ENCODE peak calls at places on chromosomes 13 and 19, in four cellular contexts. One of them, this sample, is unnamed.
A peak's percentile ranks its signal among the peaks of the same experiment; 100 is the strongest.

GRCh38 chr19:18479964-18480723 is 41.7 kb downstream of the ELL start:
- DNase-seq in astrocyte of the spinal cord: no peak
- DNase-seq in cardiac muscle cell: no peak
- DNase-seq in neural crest cell: no peak
- DNase-seq in this sample: no peak

GRCh38 chr19:27741236-27741635 is 1471.7 kb downstream of the UQCRFS1 start:
- DNase-seq in neural crest cell: no peak
- DNase-seq in astrocyte of the spinal cord: no peak
- DNase-seq in cardiac muscle cell: no peak
- DNase-seq in this sample: no peak

GRCh38 chr13:21232196-21232595 is 55.7 kb downstream of the MRPL57 start:
- DNase-seq in cardiac muscle cell: no peak
- DNase-seq in astrocyte of the spinal cord: no peak
- DNase-seq in neural crest cell: no peak
- DNase-seq in this sample: no peak

GRCh38 chr19:10648360-10648759 is 5.8 kb upstream of the ILF3 start:
- DNase-seq in neural crest cell: no peak
- DNase-seq in astrocyte of the spinal cord: no peak
- DNase-seq in cardiac muscle cell: no peak
- DNase-seq in this sample: no peak

GRCh38 chr13:106369091-106369490 is 166.4 kb downstream of the EFNB2 start:
- DNase-seq in cardiac muscle cell: no peak
- DNase-seq in neural crest cell: no peak
- DNase-seq in astrocyte of the spinal cord: peak; percentile 46
- DNase-seq in this sample: no peak

GRCh38 chr19:14494910-14495677 is 833 bp downstream of the GIPC1 start:
- DNase-seq in astrocyte of the spinal cord: no peak
- DNase-seq in cardiac muscle cell: no peak
- DNase-seq in neural crest cell: no peak
- DNase-seq in this sample: no peak

GRCh38 chr19:3665681-3666544 is 34.4 kb downstream of the PIP5K1C start:
- DNase-seq in cardiac muscle cell: peak; percentile 53
- DNase-seq in neural crest cell: peak; percentile 78
- DNase-seq in astrocyte of the spinal cord: no peak
- DNase-seq in this sample: peak; percentile 87

GRCh38 chr13:113915012-113915763 is 51.3 kb upstream of the GAS6 start:
- DNase-seq in astrocyte of the spinal cord: no peak
- DNase-seq in cardiac muscle cell: no peak
- DNase-seq in neural crest cell: no peak
- DNase-seq in this sample: no peak

GRCh38 chr19:42343344-42344110 is 18.1 kb downstream of the MEGF8 start:
- DNase-seq in astrocyte of the spinal cord: no peak
- DNase-seq in neural crest cell: no peak
- DNase-seq in cardiac muscle cell: no peak
- DNase-seq in this sample: peak; percentile 26

GRCh38 chr13:26037302-26037701 is 14.5 kb downstream of the SHISA2 start:
- DNase-seq in astrocyte of the spinal cord: no peak
- DNase-seq in cardiac muscle cell: no peak
- DNase-seq in neural crest cell: peak; percentile 43
- DNase-seq in this sample: no peak

GRCh38 chr13:112962911-112963625 is 5.9 kb upstream of the MCF2L start:
- DNase-seq in astrocyte of the spinal cord: no peak
- DNase-seq in neural crest cell: no peak
- DNase-seq in cardiac muscle cell: no peak
- DNase-seq in this sample: no peak

GRCh38 chr13:30725331-30726085 is 9.8 kb upstream of the ALOX5AP start:
- DNase-seq in astrocyte of the spinal cord: peak; percentile 41
- DNase-seq in neural crest cell: no peak
- DNase-seq in cardiac muscle cell: no peak
- DNase-seq in this sample: no peak

GRCh38 chr13:66365101-66365500 is 865.0 kb downstream of the PCDH9 start:
- DNase-seq in cardiac muscle cell: no peak
- DNase-seq in neural crest cell: no peak
- DNase-seq in astrocyte of the spinal cord: no peak
- DNase-seq in this sample: no peak

GRCh38 chr19:12939292-12939606 is 840 bp downstream of the CALR start:
- DNase-seq in astrocyte of the spinal cord: no peak
- DNase-seq in neural crest cell: no peak
- DNase-seq in cardiac muscle cell: no peak
- DNase-seq in this sample: no peak

GRCh38 chr19:2623743-2624142 is 78.8 kb downstream of the GNG7 start:
- DNase-seq in cardiac muscle cell: no peak
- DNase-seq in neural crest cell: no peak
- DNase-seq in astrocyte of the spinal cord: no peak
- DNase-seq in this sample: no peak
- TF ChIP-seq CTCF in cardiac muscle cell: no peak
- TF ChIP-seq CTCF in neural crest cell: no peak
- TF ChIP-seq CTCF in astrocyte of the spinal cord: no peak
- TF ChIP-seq CTCF in this sample: no peak

DNA sequence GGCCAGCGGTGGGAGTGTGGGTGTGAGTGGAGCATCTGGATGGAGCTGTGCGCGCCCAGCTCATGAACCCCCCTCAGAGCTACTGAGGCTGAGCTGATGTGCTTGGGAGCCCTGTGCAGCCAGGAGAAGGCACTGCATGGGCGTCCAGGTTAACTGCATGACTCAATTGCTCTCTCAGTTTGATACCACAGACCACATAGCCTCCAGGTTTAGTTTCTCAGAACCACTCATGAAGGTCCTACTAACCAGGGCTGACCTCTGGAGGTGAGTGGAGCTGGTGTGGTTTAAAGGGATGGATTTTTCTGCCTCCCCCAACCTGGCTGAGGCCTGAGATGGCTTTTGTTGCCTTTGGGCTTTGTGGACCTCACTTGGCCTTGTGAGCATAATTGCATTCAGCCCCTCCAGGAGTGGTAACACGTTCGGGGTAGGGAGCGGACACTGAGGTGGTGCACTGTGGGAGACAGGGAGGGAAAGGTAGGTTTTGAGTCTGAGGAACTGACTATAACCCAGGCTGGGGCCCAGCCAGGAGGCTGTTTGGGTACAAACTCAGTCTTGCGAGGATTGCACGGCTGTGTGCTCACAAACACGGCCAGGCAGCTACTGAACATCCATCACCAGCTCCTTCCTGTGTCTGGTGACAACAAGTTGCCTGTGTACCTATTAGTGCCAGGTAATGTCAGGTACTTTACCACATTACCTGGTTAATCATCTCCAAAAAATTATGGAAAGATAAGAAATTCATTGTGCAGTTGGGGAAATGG is 97.5 kb downstream of the RGCC start:
- DNase-seq in neural crest cell: no peak
- DNase-seq in cardiac muscle cell: no peak
- DNase-seq in astrocyte of the spinal cord: no peak
- DNase-seq in this sample: no peak
- TF ChIP-seq CTCF in neural crest cell: no peak
- TF ChIP-seq CTCF in cardiac muscle cell: no peak
- TF ChIP-seq CTCF in astrocyte of the spinal cord: no peak
- TF ChIP-seq CTCF in this sample: no peak

DNA sequence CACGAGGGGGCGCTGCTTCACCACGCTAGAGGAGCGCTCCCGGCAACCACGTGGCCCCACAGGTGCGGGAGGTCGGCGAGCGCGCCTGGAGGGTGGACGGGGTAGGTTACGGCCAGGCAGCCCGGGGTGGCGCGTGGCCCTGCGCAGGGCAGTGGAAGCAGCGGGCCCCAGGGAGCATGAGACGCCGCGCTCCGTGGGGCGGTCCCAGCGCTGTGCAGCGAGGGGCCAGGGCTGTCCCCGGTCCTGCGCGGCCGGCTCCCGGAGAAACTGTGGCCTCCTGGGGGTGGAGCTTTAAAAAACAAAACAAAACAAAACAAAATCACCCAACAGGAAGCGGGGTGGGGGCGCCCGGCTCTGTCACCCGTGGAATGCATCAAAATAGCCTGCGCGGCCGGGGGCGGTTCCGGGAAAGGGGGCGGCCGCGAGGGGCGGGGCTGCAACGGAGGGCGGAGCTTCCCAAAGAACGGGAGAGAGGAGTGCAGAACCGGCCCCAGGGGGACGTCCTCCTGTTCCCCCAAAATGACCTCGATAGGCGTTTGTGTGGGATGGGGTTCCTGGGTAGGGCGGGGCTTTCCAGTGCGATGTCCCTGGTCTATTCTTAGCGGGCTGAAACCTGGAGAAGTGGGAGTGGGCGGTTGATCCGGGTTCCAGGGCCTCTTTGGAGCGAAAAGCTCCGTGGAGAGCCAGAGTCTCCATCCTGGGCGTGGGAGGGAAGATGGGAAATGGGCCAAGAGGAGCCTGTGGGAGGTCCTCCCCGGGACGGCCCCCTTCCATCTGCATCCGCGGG is 27.3 kb downstream of the NUMBL start:
- DNase-seq in astrocyte of the spinal cord: peak; percentile 84
- DNase-seq in cardiac muscle cell: peak; percentile 94
- DNase-seq in neural crest cell: peak; percentile 96
- DNase-seq in this sample: peak; percentile 97
- TF ChIP-seq CTCF in astrocyte of the spinal cord: peak; percentile 90
- TF ChIP-seq CTCF in cardiac muscle cell: peak; percentile 85
- TF ChIP-seq CTCF in neural crest cell: peak; percentile 98
- TF ChIP-seq CTCF in this sample: peak; percentile 42

GRCh38 chr13:20190481-20191310 is 2.0 kb downstream of the GJB2 start:
- DNase-seq in cardiac muscle cell: no peak
- DNase-seq in neural crest cell: no peak
- DNase-seq in astrocyte of the spinal cord: peak; percentile 70
- DNase-seq in this sample: no peak

GRCh38 chr13:20191902-20192469 is 752 bp downstream of the GJB2 start:
- DNase-seq in astrocyte of the spinal cord: peak; percentile 11
- DNase-seq in neural crest cell: no peak
- DNase-seq in cardiac muscle cell: no peak
- DNase-seq in this sample: peak; percentile 23

GRCh38 chr13:20191311-20191901 is 1.3 kb downstream of the GJB2 start:
- DNase-seq in neural crest cell: no peak
- DNase-seq in cardiac muscle cell: no peak
- DNase-seq in astrocyte of the spinal cord: no peak
- DNase-seq in this sample: no peak

GRCh38 chr13:20186771-20187170 is 6.0 kb downstream of the GJB2 start:
- DNase-seq in astrocyte of the spinal cord: no peak
- DNase-seq in cardiac muscle cell: no peak
- DNase-seq in neural crest cell: no peak
- DNase-seq in this sample: no peak

DNA sequence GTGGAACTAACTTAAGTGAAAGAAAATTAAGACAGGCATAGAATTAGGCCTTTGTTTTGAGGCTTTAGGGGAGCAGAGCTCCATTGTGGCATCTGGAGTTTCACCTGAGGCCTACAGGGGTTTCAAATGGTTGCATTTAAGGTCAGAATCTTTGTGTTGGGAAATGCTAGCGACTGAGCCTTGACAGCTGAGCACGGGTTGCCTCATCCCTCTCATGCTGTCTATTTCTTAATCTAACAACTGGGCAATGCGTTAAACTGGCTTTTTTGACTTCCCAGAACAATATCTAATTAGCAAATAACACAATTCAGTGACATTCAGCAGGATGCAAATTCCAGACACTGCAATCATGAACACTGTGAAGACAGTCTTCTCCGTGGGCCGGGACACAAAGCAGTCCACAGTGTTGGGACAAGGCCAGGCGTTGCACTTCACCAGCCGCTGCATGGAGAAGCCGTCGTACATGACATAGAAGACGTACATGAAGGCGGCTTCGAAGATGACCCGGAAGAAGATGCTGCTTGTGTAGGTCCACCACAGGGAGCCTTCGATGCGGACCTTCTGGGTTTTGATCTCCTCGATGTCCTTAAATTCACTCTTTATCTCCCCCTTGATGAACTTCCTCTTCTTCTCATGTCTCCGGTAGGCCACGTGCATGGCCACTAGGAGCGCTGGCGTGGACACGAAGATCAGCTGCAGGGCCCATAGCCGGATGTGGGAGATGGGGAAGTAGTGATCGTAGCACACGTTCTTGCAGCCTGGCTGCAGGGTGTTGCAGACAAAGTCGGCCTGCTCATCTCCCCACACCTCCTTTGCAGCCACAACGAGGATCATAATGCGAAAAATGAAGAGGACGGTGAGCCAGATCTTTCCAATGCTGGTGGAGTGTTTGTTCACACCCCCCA is 3.8 kb downstream of the GJB2 start:
- DNase-seq in cardiac muscle cell: no peak
- DNase-seq in astrocyte of the spinal cord: no peak
- DNase-seq in neural crest cell: no peak
- DNase-seq in this sample: no peak
- TF ChIP-seq CTCF in cardiac muscle cell: no peak
- TF ChIP-seq CTCF in astrocyte of the spinal cord: peak; percentile 7
- TF ChIP-seq CTCF in neural crest cell: peak; percentile 23
- TF ChIP-seq CTCF in this sample: peak; percentile 9

GRCh38 chr19:32748497-32748896 is 28.9 kb downstream of the TDRD12 start:
- DNase-seq in neural crest cell: no peak
- DNase-seq in astrocyte of the spinal cord: no peak
- DNase-seq in cardiac muscle cell: no peak
- DNase-seq in this sample: no peak
- TF ChIP-seq CTCF in neural crest cell: no peak
- TF ChIP-seq CTCF in astrocyte of the spinal cord: peak; percentile 3
- TF ChIP-seq CTCF in cardiac muscle cell: peak; percentile 2
- TF ChIP-seq CTCF in this sample: peak; percentile 29

DNA sequence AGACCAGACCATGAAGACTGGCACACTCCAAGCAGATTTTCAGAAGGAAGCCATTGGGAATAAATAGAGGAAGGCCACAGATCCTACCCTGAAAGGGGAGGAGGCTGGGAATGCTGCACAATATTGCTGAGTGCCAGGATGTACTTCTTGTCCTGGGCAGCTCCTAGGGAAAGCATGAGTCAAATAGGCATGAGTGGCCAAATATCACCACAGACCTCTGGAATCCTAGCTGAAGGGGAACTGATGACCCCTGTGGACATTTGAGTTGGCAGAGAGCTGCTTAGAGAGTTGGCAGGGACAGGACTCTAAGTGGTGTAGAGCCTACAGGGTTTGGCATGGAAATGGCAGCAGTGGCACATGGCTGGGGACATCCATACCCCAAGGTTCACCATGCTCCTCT is 234.3 kb upstream of the TRPC4 start:
- DNase-seq in astrocyte of the spinal cord: no peak
- DNase-seq in neural crest cell: no peak
- DNase-seq in cardiac muscle cell: no peak
- DNase-seq in this sample: no peak
- TF ChIP-seq CTCF in astrocyte of the spinal cord: no peak
- TF ChIP-seq CTCF in neural crest cell: no peak
- TF ChIP-seq CTCF in cardiac muscle cell: no peak
- TF ChIP-seq CTCF in this sample: no peak

GRCh38 chr13:95716231-95716630 is 39.3 kb downstream of the DNAJC3 start:
- DNase-seq in astrocyte of the spinal cord: no peak
- DNase-seq in cardiac muscle cell: no peak
- DNase-seq in neural crest cell: no peak
- DNase-seq in this sample: no peak
- TF ChIP-seq CTCF in astrocyte of the spinal cord: no peak
- TF ChIP-seq CTCF in cardiac muscle cell: no peak
- TF ChIP-seq CTCF in neural crest cell: no peak
- TF ChIP-seq CTCF in this sample: no peak

GRCh38 chr13:60211548-60211947 is 47.8 kb upstream of the DIAPH3 start:
- DNase-seq in cardiac muscle cell: no peak
- DNase-seq in astrocyte of the spinal cord: no peak
- DNase-seq in neural crest cell: no peak
- DNase-seq in this sample: no peak
- TF ChIP-seq CTCF in cardiac muscle cell: no peak
- TF ChIP-seq CTCF in astrocyte of the spinal cord: no peak
- TF ChIP-seq CTCF in neural crest cell: no peak
- TF ChIP-seq CTCF in this sample: no peak

This sample was measured in nephron progenitor cell.